ENCODE peak calls at places on chromosomes 5 and 9, in nine cellular contexts. H is K562, F is A549, X is WTC11, G is HCT116, D is NB4, W is SK-N-SH, R is H1, J is HepG2. M is an unnamed sample.

GRCh38 chr5:151924564-151925395 is at the start of gene GLRA1:
- DNase-seq in H (peak; percentile 60), F (peak; percentile 17), X (peak; percentile 85), G (no peak), D (peak; percentile 65), W (peak; percentile 45), R (peak; percentile 41), J (peak; percentile 24), M (no peak)

GRCh38 chr5:54062958-54063357 is 247.4 kb downstream of the ARL15 start:
- DNase-seq in H (no peak), F (no peak), X (no peak), G (no peak), D (no peak), W (no peak), R (no peak), J (no peak), M (no peak)

GRCh38 chr9:70947086-70947485 is 174.3 kb downstream of the TRPM3 start:
- DNase-seq in H (no peak), F (no peak), X (no peak), G (no peak), D (no peak), W (no peak), R (no peak), J (no peak), M (no peak)

GRCh38 chr9:91334053-91334452 is 27.7 kb downstream of the AUH start:
- DNase-seq in H (no peak), F (no peak), X (no peak), G (no peak), D (no peak), W (no peak), R (no peak), J (no peak), M (no peak)

GRCh38 chr9:116152390-116152789 is 1.2 kb upstream of the PAPPA start:
- DNase-seq in H (no peak), F (no peak), X (no peak), G (no peak), D (no peak), W (peak; percentile 29), R (no peak), J (peak; percentile 16), M (no peak)

GRCh38 chr5:124997186-124997893 is 250.9 kb upstream of the ZNF608 start:
- DNase-seq in H (no peak), F (no peak), X (no peak), G (no peak), D (no peak), W (no peak), R (no peak), J (no peak), M (no peak)

GRCh38 chr5:77448831-77449230 is 43.3 kb downstream of the WDR41 start:
- DNase-seq in H (no peak), F (no peak), X (no peak), G (no peak), D (no peak), W (no peak), R (no peak), J (no peak), M (no peak)

GRCh38 chr5:132456553-132457361 is 33.8 kb downstream of the IRF1 start:
- DNase-seq in H (no peak), F (no peak), X (no peak), G (no peak), D (peak; percentile 92), W (no peak), R (no peak), J (no peak), M (peak; percentile 73)

GRCh38 chr9:104758974-104759373 is 5.0 kb upstream of the NIPSNAP3B start:
- DNase-seq in H (no peak), F (no peak), X (no peak), G (no peak), D (peak; percentile 34), W (no peak), R (no peak), J (no peak), M (no peak)

GRCh38 chr9:36905101-36906066 is 128.7 kb downstream of the PAX5 start:
- DNase-seq in H (no peak), F (no peak), X (peak; percentile 48), G (no peak), D (peak; percentile 11), W (no peak), R (no peak), J (peak; percentile 12), M (no peak)

GRCh38 chr5:132387649-132388117 is 18.2 kb downstream of the SLC22A5 start:
- DNase-seq in H (peak; percentile 83), F (peak; percentile 84), X (no peak), G (peak; percentile 81), D (peak; percentile 37), W (peak; percentile 21), R (no peak), J (no peak), M (no peak)

DNA sequence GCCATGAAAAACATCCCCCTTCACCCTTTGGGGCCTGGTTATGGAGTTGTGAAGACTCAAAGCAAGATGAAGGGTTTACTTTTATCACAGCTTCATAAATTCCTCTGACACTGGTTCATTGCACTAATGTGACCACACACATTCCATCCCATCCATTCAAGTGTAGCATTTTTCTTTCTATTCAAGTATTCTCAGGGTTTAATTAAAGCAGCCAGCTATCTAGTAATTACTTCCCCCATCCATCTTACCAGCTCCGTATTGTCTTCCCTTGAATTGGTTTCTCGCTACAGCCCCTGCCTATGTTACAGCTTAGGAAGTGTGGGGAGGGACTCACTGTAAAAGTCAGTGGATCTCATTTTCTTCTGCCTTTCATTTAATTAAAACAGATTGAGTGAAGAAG is 387.0 kb upstream of the RFX3 start:
- DNase-seq in H (no peak), F (no peak), X (no peak), G (no peak), D (no peak), W (no peak), R (no peak), J (no peak), M (no peak)
- TF ChIP-seq MAX in H (no peak), F (no peak), X (no peak), G (no peak), D (no peak), W (no peak), R (no peak), J (no peak), M (no peak)

GRCh38 chr9:107390806-107391205 is 98.8 kb downstream of the KLF4 start:
- DNase-seq in H (no peak), F (no peak), X (no peak), G (no peak), D (no peak), W (no peak), R (no peak), J (no peak), M (no peak)
- TF ChIP-seq MAX in H (no peak), F (no peak), X (no peak), G (no peak), D (no peak), W (no peak), R (no peak), J (no peak), M (no peak)

GRCh38 chr5:168354397-168354796 is 63.0 kb downstream of the WWC1 start:
- DNase-seq in H (no peak), F (no peak), X (no peak), G (no peak), D (no peak), W (no peak), R (no peak), J (no peak), M (no peak)

GRCh38 chr5:168350315-168350714 is 58.9 kb downstream of the WWC1 start:
- DNase-seq in H (no peak), F (no peak), X (no peak), G (no peak), D (no peak), W (no peak), R (no peak), J (no peak), M (no peak)

GRCh38 chr5:168356171-168356570 is 64.7 kb downstream of the WWC1 start:
- DNase-seq in H (no peak), F (no peak), X (no peak), G (no peak), D (no peak), W (no peak), R (no peak), J (no peak), M (no peak)

GRCh38 chr5:168356592-168356991 is 65.1 kb downstream of the WWC1 start:
- DNase-seq in H (no peak), F (no peak), X (no peak), G (no peak), D (no peak), W (no peak), R (no peak), J (no peak), M (no peak)

GRCh38 chr5:168353216-168353957 is 61.9 kb downstream of the WWC1 start:
- DNase-seq in H (no peak), F (peak; percentile 38), X (no peak), G (no peak), D (no peak), W (no peak), R (no peak), J (no peak), M (no peak)
- TF ChIP-seq MAX in H (no peak), F (no peak), X (no peak), G (no peak), D (no peak), W (no peak), R (no peak), J (no peak), M (no peak)

GRCh38 chr5:142806769-142807377 is 36.7 kb downstream of the ARHGAP26 start:
- DNase-seq in H (no peak), F (no peak), X (no peak), G (no peak), D (no peak), W (no peak), R (no peak), J (peak; percentile 41), M (no peak)
- TF ChIP-seq MAX in H (no peak), F (no peak), X (no peak), G (no peak), D (no peak), W (no peak), R (no peak), J (no peak), M (no peak)

DNA sequence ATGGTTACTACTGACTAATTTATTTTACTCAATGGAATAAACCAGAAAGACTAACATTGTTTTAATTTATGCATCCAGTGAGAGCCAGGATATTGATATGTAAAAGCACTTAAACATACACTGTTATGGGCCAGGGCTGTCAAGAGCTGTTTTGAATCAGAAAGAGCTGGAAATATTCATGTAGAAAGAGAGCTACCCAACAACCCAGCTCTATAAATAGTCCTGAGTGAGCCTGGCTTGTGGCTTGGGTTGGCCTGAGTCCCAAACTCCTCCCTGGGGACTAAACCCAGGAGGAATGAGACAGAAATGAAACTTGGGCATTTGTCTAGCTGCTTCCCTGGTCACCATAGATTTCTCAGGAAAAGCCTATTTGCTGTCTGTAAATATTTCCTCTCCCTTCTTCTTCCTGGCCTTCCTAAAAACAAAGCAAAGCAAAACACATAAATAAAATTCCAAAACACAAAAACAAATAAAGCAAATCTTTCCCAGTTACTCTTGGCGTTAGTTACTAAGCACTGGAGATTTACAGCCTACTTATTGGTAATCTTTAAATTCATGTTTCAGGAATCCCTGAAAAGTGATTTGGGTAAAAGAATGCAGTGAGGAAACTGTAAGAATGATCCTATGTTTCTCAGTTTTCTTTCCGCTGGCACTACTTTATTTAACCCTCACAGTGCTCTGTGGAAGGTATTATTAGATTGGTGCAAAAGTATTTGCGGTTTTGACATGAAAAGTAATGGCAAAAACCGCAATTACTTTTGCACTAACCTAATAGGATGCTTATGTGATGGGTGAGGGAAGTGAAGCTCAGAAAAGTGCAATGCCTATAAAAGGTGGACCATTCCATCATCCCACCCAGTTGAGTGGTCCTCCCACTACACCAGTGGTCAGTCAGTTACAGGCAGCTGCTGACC is 111.8 kb downstream of the CARTPT start:
- DNase-seq in H (no peak), F (peak; percentile 33), X (no peak), G (no peak), D (peak; percentile 9), W (no peak), R (no peak), J (no peak), M (no peak)
- TF ChIP-seq MAX in H (no peak), F (no peak), X (no peak), G (no peak), D (no peak), W (no peak), R (no peak), J (no peak), M (no peak)

M was measured in GM12878.